ENCODE peak calls at places on chromosomes 7 and 10, in seven cellular contexts. I is neural progenitor cell, A is GM23338, H is MM.1S, W is OCI-LY7, B is GM23248, C is SK-N-SH. Q is an unnamed sample.

GRCh38 chr10:86110156-86110786 is 256.3 kb downstream of the GRID1 start:
- DNase-seq in B (no peak), W (no peak), H (no peak), C (no peak), I (peak; percentile 38), A (peak; percentile 45), Q (no peak)

GRCh38 chr10:21517983-21518628 is 7.4 kb downstream of the SKIDA1 start:
- DNase-seq in A (peak; percentile 53), I (peak; percentile 67), W (no peak), H (no peak), C (no peak), B (peak; percentile 76), Q (peak; percentile 50)

GRCh38 chr10:118017850-118018249 is 28.9 kb downstream of the RAB11FIP2 start:
- DNase-seq in I (peak; percentile 89), A (peak; percentile 78), B (no peak), C (no peak), H (no peak), W (no peak), Q (no peak)

GRCh38 chr10:28250782-28251181 is 52.1 kb downstream of the MPP7 start:
- DNase-seq in C (no peak), A (no peak), B (peak; percentile 59), W (peak; percentile 44), I (no peak), H (peak; percentile 40), Q (peak; percentile 61)

GRCh38 chr10:63054889-63055606 is 78.1 kb upstream of the NRBF2 start:
- DNase-seq in W (no peak), C (no peak), H (no peak), A (no peak), I (no peak), B (peak; percentile 35), Q (peak; percentile 87)

GRCh38 chr7:17027143-17027802 is 145.5 kb upstream of the AGR3 start:
- DNase-seq in W (no peak), A (no peak), B (peak; percentile 59), C (no peak), I (no peak), H (no peak), Q (no peak)

GRCh38 chr7:49397750-49398149 is 375.7 kb upstream of the VWC2 start:
- DNase-seq in C (no peak), W (peak; percentile 56), B (no peak), H (no peak), A (no peak), I (no peak), Q (no peak)

GRCh38 chr7:107354639-107355038 is 115.2 kb upstream of the GPR22 start:
- DNase-seq in I (no peak), W (no peak), H (no peak), A (no peak), C (no peak), B (no peak), Q (no peak)

GRCh38 chr7:115319536-115319935 is 397.6 kb downstream of the MDFIC start:
- DNase-seq in W (no peak), B (no peak), A (no peak), H (no peak), I (no peak), C (no peak), Q (no peak)

GRCh38 chr10:5076615-5077014 is 17.6 kb upstream of the AKR1C3 start:
- DNase-seq in H (no peak), W (no peak), A (no peak), B (peak; percentile 64), C (no peak), I (no peak), Q (no peak)

GRCh38 chr10:80855348-80855971 is 317.8 kb downstream of the SH2D4B start:
- DNase-seq in H (peak; percentile 12), I (peak; percentile 70), C (peak; percentile 50), B (no peak), W (peak; percentile 33), A (peak; percentile 88), Q (no peak)

GRCh38 chr7:101094791-101095375 is 9.6 kb downstream of the TRIM56 start:
- DNase-seq in B (peak; percentile 74), A (peak; percentile 87), H (no peak), W (no peak), C (peak; percentile 80), I (peak; percentile 69), Q (peak; percentile 72)

GRCh38 chr10:8245131-8246117 is 190.9 kb downstream of the GATA3 start:
- DNase-seq in B (no peak), H (no peak), A (no peak), I (no peak), C (peak; percentile 59), W (no peak), Q (no peak)

GRCh38 chr7:75066521-75066920 is 7.1 kb downstream of the RCC1L start:
- DNase-seq in A (no peak), B (no peak), W (no peak), C (no peak), I (no peak), H (no peak), Q (no peak)
- H3K36me3 ChIP-seq in A (peaks cover 19% of the 10 kb centered on the region), B (peaks cover 33% of the 10 kb centered on the region), W (peaks cover 92% of the 10 kb centered on the region), C (peaks cover 32% of the 10 kb centered on the region), I (no peaks in the 10 kb centered on the region), H (no peaks in the 10 kb centered on the region), Q (peaks cover 16% of the 10 kb centered on the region)

GRCh38 chr10:78634835-78635234 is 433.9 kb upstream of the ZMIZ1 start:
- DNase-seq in B (peak; percentile 14), H (no peak), W (no peak), A (no peak), C (no peak), I (no peak), Q (no peak)
- TF ChIP-seq EZH2phosphoT487 in B (no peak), H (no peak), W (no peak), A (no peak), C (no peak), I (no peak), Q (no peak)

DNA sequence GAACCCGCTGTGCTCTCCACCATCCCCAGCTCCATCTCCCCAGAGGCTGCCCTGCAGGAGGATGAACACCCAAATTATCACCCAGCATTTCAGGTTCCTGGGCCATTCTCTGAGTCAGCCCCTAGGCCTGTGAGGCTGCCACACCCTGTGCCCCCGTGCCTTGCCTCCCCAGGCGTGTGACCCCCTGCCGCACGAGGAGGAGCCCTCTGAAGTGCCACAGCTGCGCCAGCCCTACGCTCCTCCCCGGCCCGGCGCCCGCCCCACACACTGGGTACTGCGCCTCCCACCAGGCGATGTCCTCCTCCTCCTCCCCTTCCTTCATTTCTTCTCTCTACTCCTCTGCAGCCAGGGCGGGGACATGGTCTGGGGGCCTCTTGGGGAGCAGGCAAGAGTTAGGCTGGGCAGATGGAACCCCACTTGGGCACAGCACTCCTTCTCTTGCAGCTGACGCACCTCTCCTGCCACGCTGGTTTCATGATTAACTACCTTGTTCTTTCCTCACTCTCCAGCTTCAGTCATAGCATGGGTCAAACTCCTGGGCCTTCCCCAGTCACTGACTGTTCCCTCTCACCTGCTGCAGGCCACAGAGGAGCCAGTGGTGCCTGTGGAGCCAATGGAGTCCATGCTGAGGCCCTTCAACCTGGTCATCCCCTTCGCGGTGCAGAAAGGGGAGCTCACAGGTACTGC is 12.7 kb upstream of the ATP6V1F start:
- DNase-seq in I (no peak), A (no peak), W (no peak), H (no peak), C (no peak), B (no peak), Q (no peak)
- H3K36me3 ChIP-seq in I (no peaks in the 10 kb centered on the region), A (no peaks in the 10 kb centered on the region), W (no peaks in the 10 kb centered on the region), H (no peaks in the 10 kb centered on the region), C (peaks cover 90% of the 10 kb centered on the region), B (peaks cover 54% of the 10 kb centered on the region), Q (no peaks in the 10 kb centered on the region)

DNA sequence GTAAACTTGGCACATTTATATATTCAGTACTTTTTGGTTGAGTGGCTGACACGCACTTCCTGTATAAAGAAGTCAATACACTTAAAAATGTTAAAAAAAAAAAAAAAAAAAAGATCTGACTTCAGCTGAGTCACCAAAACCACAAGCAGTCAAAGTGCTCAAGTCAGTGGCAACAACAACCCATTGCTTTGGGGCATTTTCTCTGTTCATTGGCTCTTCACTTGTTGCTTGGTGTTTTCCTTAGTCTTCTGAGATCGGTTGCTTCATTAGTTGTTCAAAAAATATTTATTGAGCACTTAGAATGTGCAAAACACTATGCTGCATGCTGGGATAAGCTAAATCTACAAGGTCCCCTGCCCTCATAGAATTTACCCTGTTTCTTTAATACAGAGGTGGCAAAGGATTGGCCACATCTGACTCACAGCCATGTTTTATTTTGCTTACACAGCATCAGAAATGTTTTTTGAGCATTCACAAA is 63.7 kb downstream of the ZNRF2 start:
- DNase-seq in B (peak; percentile 95), H (peak; percentile 91), C (no peak), I (no peak), A (peak; percentile 40), W (peak; percentile 58), Q (peak; percentile 80)
- TF ChIP-seq EZH2phosphoT487 in B (no peak), H (no peak), C (no peak), I (no peak), A (no peak), W (no peak), Q (no peak)

DNA sequence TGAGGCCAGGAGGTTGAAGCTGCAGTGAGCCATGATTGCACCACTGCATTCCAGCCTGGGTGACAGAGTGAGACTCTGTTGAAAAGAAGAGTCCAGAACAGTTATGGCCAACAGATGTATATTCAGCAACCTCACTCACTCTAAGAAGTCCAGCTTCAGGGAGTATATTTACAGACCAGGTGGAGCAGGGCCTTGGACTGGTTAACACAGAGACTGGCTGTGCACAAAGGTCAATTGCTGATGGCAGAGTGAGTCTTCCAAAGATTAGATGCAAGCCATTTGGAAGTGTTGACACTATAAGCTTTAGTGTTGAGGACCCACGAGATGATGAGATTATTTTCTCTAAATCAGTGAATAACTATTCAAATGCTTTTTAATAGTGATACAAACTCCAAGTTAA is 24.9 kb downstream of the CLRN3 start:
- DNase-seq in I (no peak), A (no peak), B (no peak), H (no peak), W (no peak), C (no peak), Q (no peak)
- H3K36me3 ChIP-seq in I (no peaks in the 10 kb centered on the region), A (no peaks in the 10 kb centered on the region), B (no peaks in the 10 kb centered on the region), H (no peaks in the 10 kb centered on the region), W (no peaks in the 10 kb centered on the region), C (no peaks in the 10 kb centered on the region), Q (no peaks in the 10 kb centered on the region)

DNA sequence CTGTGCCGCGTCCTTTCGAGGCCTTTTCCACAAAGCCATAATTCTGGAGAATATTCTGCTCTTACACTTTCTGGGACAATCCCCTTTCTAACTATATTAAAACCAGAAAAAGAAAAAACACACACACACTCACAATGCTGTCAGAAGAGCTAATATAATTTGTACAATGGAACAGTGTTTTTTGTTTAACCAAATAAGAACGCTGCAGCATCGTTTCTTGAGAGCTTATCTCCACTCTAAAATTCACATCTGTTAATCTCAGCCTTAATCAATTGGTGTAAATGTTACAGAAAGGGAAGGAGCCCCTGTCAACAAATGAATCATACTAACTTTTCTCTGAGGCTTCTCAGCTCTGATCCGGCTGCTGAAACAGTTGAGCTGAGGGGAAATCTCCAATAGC is 123.9 kb downstream of the GALNT11 start:
- DNase-seq in B (no peak), H (no peak), C (no peak), W (no peak), A (no peak), I (no peak), Q (no peak)
- TF ChIP-seq EZH2phosphoT487 in B (no peak), H (no peak), C (no peak), W (no peak), A (no peak), I (no peak), Q (no peak)

GRCh38 chr7:155737590-155737989 is 74.7 kb downstream of the SHH start:
- DNase-seq in H (no peak), W (no peak), C (no peak), A (no peak), I (no peak), B (no peak), Q (no peak)
- H3K36me3 ChIP-seq in H (peaks cover 1% of the 10 kb centered on the region), W (peaks cover 82% of the 10 kb centered on the region), C (peaks cover 61% of the 10 kb centered on the region), A (peaks cover 14% of the 10 kb centered on the region), I (peaks cover 31% of the 10 kb centered on the region), B (peaks cover 41% of the 10 kb centered on the region), Q (peaks cover 38% of the 10 kb centered on the region)